ENCODE peak calls at places on chromosomes 11 and 22, in four cellular contexts. V, Q, I and K are unnamed samples.

GRCh38 chr22:46515208-46516111 is 22.0 kb downstream of the CELSR1 start:
- DNase-seq in I (peak), Q (no peak), V (peak), K (peak)

GRCh38 chr11:70727899-70728620 is 329.7 kb downstream of the CTTN start:
- DNase-seq in I (no peak), V (no peak), Q (no peak), K (no peak)

GRCh38 chr11:57349491-57350274 is 11.5 kb downstream of the P2RX3 start:
- DNase-seq in V (peak), I (peak), Q (peak), K (no peak)

GRCh38 chr22:49956914-49957825 is 3.4 kb upstream of the PIM3 start:
- DNase-seq in Q (no peak), V (no peak), I (no peak), K (no peak)

GRCh38 chr22:46823654-46824053 is 61.2 kb downstream of the TBC1D22A start:
- DNase-seq in Q (no peak), I (no peak), V (no peak), K (no peak)

GRCh38 chr11:106070606-106071005 is 6.5 kb downstream of the KBTBD3 start:
- DNase-seq in V (no peak), Q (no peak), I (peak), K (no peak)

GRCh38 chr11:28343304-28344233 is 235.4 kb downstream of the METTL15 start:
- DNase-seq in Q (no peak), V (peak), I (peak), K (peak)

GRCh38 chr22:45216133-45217003 is 24.3 kb downstream of the KIAA0930 start:
- DNase-seq in I (peak), Q (no peak), V (peak), K (no peak)

GRCh38 chr11:65428578-65429068 is 6.0 kb downstream of the NEAT1 start:
- DNase-seq in Q (no peak), I (no peak), V (no peak), K (no peak)

GRCh38 chr11:45983471-45983845 is 61.0 kb downstream of the LARGE2 start:
- DNase-seq in I (no peak), Q (no peak), V (no peak), K (no peak)
- TF ChIP-seq CTCF in I (no peak), Q (no peak), V (no peak), K (no peak)

GRCh38 chr11:111423250-111423615 is 44.2 kb upstream of the POU2AF1 start:
- DNase-seq in Q (no peak), V (no peak), I (no peak), K (no peak)
- TF ChIP-seq CTCF in Q (no peak), V (no peak), I (no peak), K (peak)

DNA sequence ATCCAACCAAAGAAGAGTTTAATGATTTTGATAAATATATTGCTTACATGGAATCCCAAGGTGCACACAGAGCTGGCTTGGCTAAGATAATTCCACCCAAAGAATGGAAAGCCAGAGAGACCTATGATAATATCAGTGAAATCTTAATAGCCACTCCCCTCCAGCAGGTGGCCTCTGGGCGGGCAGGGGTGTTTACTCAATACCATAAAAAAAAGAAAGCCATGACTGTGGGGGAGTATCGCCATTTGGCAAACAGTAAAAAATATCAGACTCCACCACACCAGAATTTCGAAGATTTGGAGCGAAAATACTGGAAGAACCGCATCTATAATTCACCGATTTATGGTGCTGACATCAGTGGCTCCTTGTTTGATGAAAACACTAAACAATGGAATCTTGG is 23.9 kb downstream of the KDM4D start:
- DNase-seq in Q (no peak), I (no peak), V (no peak), K (no peak)
- TF ChIP-seq CTCF in Q (no peak), I (peak), V (no peak), K (peak)

GRCh38 chr22:42070517-42071422 is at the start of gene NAGA:
- DNase-seq in Q (peak), I (peak), V (peak), K (peak)

GRCh38 chr22:42074153-42074750 is at the start of gene PHETA2:
- DNase-seq in I (peak), V (peak), Q (no peak), K (no peak)

GRCh38 chr22:42074846-42075245 is 798 bp downstream of the PHETA2 start:
- DNase-seq in I (peak), Q (no peak), V (no peak), K (no peak)

GRCh38 chr22:42073568-42074152 is 388 bp upstream of the PHETA2 start:
- DNase-seq in Q (no peak), I (no peak), V (no peak), K (no peak)

GRCh38 chr22:42072606-42073330 is 1.3 kb upstream of the PHETA2 start:
- DNase-seq in I (no peak), Q (no peak), V (no peak), K (no peak)
- TF ChIP-seq CTCF in I (peak), Q (no peak), V (no peak), K (peak)

GRCh38 chr11:119285431-119285830 is 31.5 kb downstream of the MCAM start:
- DNase-seq in Q (no peak), V (no peak), I (no peak), K (no peak)

GRCh38 chr11:119288219-119288618 is 28.7 kb downstream of the MCAM start:
- DNase-seq in V (no peak), I (no peak), Q (no peak), K (no peak)

GRCh38 chr11:119282495-119282894 is 34.4 kb downstream of the MCAM start:
- DNase-seq in I (no peak), V (no peak), Q (no peak), K (no peak)

GRCh38 chr11:119284344-119285157 is 32.4 kb downstream of the MCAM start:
- DNase-seq in Q (no peak), I (peak), V (peak), K (peak)
- TF ChIP-seq CTCF in Q (peak), I (peak), V (peak), K (peak)

GRCh38 chr11:84901986-84902385 is 725.2 kb downstream of the DLG2 start:
- DNase-seq in V (peak), Q (peak), I (peak), K (no peak)

GRCh38 chr11:84909740-84910139 is 717.4 kb downstream of the DLG2 start:
- DNase-seq in Q (no peak), I (no peak), V (no peak), K (no peak)

GRCh38 chr11:84902445-84902844 is 724.7 kb downstream of the DLG2 start:
- DNase-seq in Q (no peak), I (no peak), V (no peak), K (no peak)

GRCh38 chr11:84905411-84905810 is 721.7 kb downstream of the DLG2 start:
- DNase-seq in V (peak), Q (no peak), I (peak), K (no peak)

DNA sequence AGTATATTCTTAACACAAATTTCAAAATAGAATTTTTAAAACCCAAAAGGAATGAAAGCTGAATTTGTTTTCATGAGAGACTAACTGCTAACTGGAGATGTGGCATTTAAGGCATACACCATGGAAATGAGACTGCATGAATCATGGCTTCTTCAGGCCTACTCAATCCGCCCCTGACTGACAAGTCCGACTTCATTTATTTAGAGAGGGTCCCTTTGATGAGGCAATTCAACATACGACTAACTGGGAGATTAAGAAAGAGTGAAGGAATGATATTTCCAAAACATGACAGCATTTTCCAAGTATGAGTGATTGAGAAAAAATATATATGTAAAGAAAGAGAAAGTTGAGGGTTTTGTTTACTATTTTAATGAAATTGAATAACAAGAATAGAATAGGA is 720.1 kb downstream of the DLG2 start:
- DNase-seq in Q (no peak), V (peak), I (peak), K (no peak)
- TF ChIP-seq CTCF in Q (no peak), V (no peak), I (no peak), K (no peak)